ENCODE peak calls at places on chromosomes 5 and 9, in nine cellular contexts. One of them, this sample, is unnamed.

GRCh38 chr9:136665111-136665703 is 2.5 kb downstream of the EGFL7 start:
- DNase-seq in mucosa of descending colon: peak
- DNase-seq in cardiac fibroblast: no peak
- DNase-seq in NCI-H1092 treated with DMSO at 0.1 percent for 48 hours: no peak
- DNase-seq in AML-193: no peak
- DNase-seq in stimulated activated CD8-positive, alpha-beta memory T cell treated with anti-CD3 and anti-CD28 coated beads, Interleukin-4, amount 100 ng/mL, for 1 hour: no peak
- DNase-seq in GM12865: no peak
- DNase-seq in neural crest cell: peak
- DNase-seq in IMR-90: no peak
- DNase-seq in this sample: no peak

GRCh38 chr9:79570449-79571308 is 1.1 kb upstream of the TLE4 start:
- DNase-seq in stimulated activated CD8-positive, alpha-beta memory T cell treated with anti-CD3 and anti-CD28 coated beads, Interleukin-4, amount 100 ng/mL, for 1 hour: no peak
- DNase-seq in mucosa of descending colon: peak
- DNase-seq in GM12865: peak
- DNase-seq in NCI-H1092 treated with DMSO at 0.1 percent for 48 hours: no peak
- DNase-seq in neural crest cell: peak
- DNase-seq in IMR-90: peak
- DNase-seq in cardiac fibroblast: peak
- DNase-seq in AML-193: no peak
- DNase-seq in this sample: peak

GRCh38 chr9:91451431-91452270 is 28.0 kb upstream of the NFIL3 start:
- DNase-seq in neural crest cell: no peak
- DNase-seq in cardiac fibroblast: no peak
- DNase-seq in stimulated activated CD8-positive, alpha-beta memory T cell treated with anti-CD3 and anti-CD28 coated beads, Interleukin-4, amount 100 ng/mL, for 1 hour: no peak
- DNase-seq in AML-193: no peak
- DNase-seq in IMR-90: peak
- DNase-seq in mucosa of descending colon: no peak
- DNase-seq in GM12865: no peak
- DNase-seq in NCI-H1092 treated with DMSO at 0.1 percent for 48 hours: no peak
- DNase-seq in this sample: no peak

GRCh38 chr9:107251756-107252322 is 31.2 kb upstream of the RAD23B start:
- DNase-seq in AML-193: no peak
- DNase-seq in cardiac fibroblast: peak
- DNase-seq in mucosa of descending colon: no peak
- DNase-seq in GM12865: no peak
- DNase-seq in stimulated activated CD8-positive, alpha-beta memory T cell treated with anti-CD3 and anti-CD28 coated beads, Interleukin-4, amount 100 ng/mL, for 1 hour: no peak
- DNase-seq in NCI-H1092 treated with DMSO at 0.1 percent for 48 hours: no peak
- DNase-seq in IMR-90: peak
- DNase-seq in neural crest cell: no peak
- DNase-seq in this sample: no peak

GRCh38 chr9:81455417-81455816 is 233.9 kb downstream of the TLE1 start:
- DNase-seq in GM12865: no peak
- DNase-seq in AML-193: no peak
- DNase-seq in neural crest cell: no peak
- DNase-seq in mucosa of descending colon: no peak
- DNase-seq in stimulated activated CD8-positive, alpha-beta memory T cell treated with anti-CD3 and anti-CD28 coated beads, Interleukin-4, amount 100 ng/mL, for 1 hour: no peak
- DNase-seq in cardiac fibroblast: no peak
- DNase-seq in NCI-H1092 treated with DMSO at 0.1 percent for 48 hours: no peak
- DNase-seq in IMR-90: no peak
- DNase-seq in this sample: no peak

GRCh38 chr5:33319151-33319550 is 121.6 kb upstream of the TARS1 start:
- DNase-seq in neural crest cell: no peak
- DNase-seq in stimulated activated CD8-positive, alpha-beta memory T cell treated with anti-CD3 and anti-CD28 coated beads, Interleukin-4, amount 100 ng/mL, for 1 hour: no peak
- DNase-seq in AML-193: no peak
- DNase-seq in IMR-90: no peak
- DNase-seq in mucosa of descending colon: no peak
- DNase-seq in GM12865: no peak
- DNase-seq in NCI-H1092 treated with DMSO at 0.1 percent for 48 hours: no peak
- DNase-seq in cardiac fibroblast: no peak
- DNase-seq in this sample: no peak

GRCh38 chr9:104961238-104961637 is 33.3 kb upstream of the ABCA1 start:
- DNase-seq in mucosa of descending colon: peak
- DNase-seq in AML-193: peak
- DNase-seq in NCI-H1092 treated with DMSO at 0.1 percent for 48 hours: no peak
- DNase-seq in stimulated activated CD8-positive, alpha-beta memory T cell treated with anti-CD3 and anti-CD28 coated beads, Interleukin-4, amount 100 ng/mL, for 1 hour: no peak
- DNase-seq in IMR-90: peak
- DNase-seq in neural crest cell: no peak
- DNase-seq in GM12865: peak
- DNase-seq in cardiac fibroblast: peak
- DNase-seq in this sample: no peak

GRCh38 chr5:120062515-120062917 is 401.6 kb upstream of the PRR16 start:
- DNase-seq in AML-193: no peak
- DNase-seq in cardiac fibroblast: peak
- DNase-seq in IMR-90: peak
- DNase-seq in GM12865: no peak
- DNase-seq in neural crest cell: no peak
- DNase-seq in stimulated activated CD8-positive, alpha-beta memory T cell treated with anti-CD3 and anti-CD28 coated beads, Interleukin-4, amount 100 ng/mL, for 1 hour: no peak
- DNase-seq in NCI-H1092 treated with DMSO at 0.1 percent for 48 hours: no peak
- DNase-seq in mucosa of descending colon: no peak
- DNase-seq in this sample: no peak

GRCh38 chr5:177454397-177455035 is 7.9 kb downstream of the PRR7 start:
- DNase-seq in AML-193: peak
- DNase-seq in cardiac fibroblast: peak
- DNase-seq in stimulated activated CD8-positive, alpha-beta memory T cell treated with anti-CD3 and anti-CD28 coated beads, Interleukin-4, amount 100 ng/mL, for 1 hour: peak
- DNase-seq in GM12865: peak
- DNase-seq in NCI-H1092 treated with DMSO at 0.1 percent for 48 hours: peak
- DNase-seq in neural crest cell: peak
- DNase-seq in IMR-90: peak
- DNase-seq in mucosa of descending colon: peak
- DNase-seq in this sample: peak

GRCh38 chr9:110257097-110257955 is 1.0 kb upstream of the TXN start:
- DNase-seq in stimulated activated CD8-positive, alpha-beta memory T cell treated with anti-CD3 and anti-CD28 coated beads, Interleukin-4, amount 100 ng/mL, for 1 hour: no peak
- DNase-seq in GM12865: peak
- DNase-seq in AML-193: peak
- DNase-seq in neural crest cell: no peak
- DNase-seq in cardiac fibroblast: peak
- DNase-seq in mucosa of descending colon: peak
- DNase-seq in IMR-90: peak
- DNase-seq in NCI-H1092 treated with DMSO at 0.1 percent for 48 hours: no peak
- DNase-seq in this sample: no peak

GRCh38 chr5:161273410-161273809 is 273.1 kb downstream of the GABRB2 start:
- DNase-seq in stimulated activated CD8-positive, alpha-beta memory T cell treated with anti-CD3 and anti-CD28 coated beads, Interleukin-4, amount 100 ng/mL, for 1 hour: no peak
- DNase-seq in cardiac fibroblast: no peak
- DNase-seq in AML-193: no peak
- DNase-seq in mucosa of descending colon: no peak
- DNase-seq in IMR-90: no peak
- DNase-seq in neural crest cell: no peak
- DNase-seq in GM12865: no peak
- DNase-seq in NCI-H1092 treated with DMSO at 0.1 percent for 48 hours: no peak
- DNase-seq in this sample: no peak

GRCh38 chr9:86340356-86341006 is 13.7 kb downstream of the TUT7 start:
- DNase-seq in cardiac fibroblast: no peak
- DNase-seq in mucosa of descending colon: no peak
- DNase-seq in AML-193: no peak
- DNase-seq in stimulated activated CD8-positive, alpha-beta memory T cell treated with anti-CD3 and anti-CD28 coated beads, Interleukin-4, amount 100 ng/mL, for 1 hour: no peak
- DNase-seq in neural crest cell: no peak
- DNase-seq in NCI-H1092 treated with DMSO at 0.1 percent for 48 hours: no peak
- DNase-seq in GM12865: no peak
- DNase-seq in IMR-90: peak
- DNase-seq in this sample: no peak

GRCh38 chr9:103804077-103804735 is 289.9 kb upstream of the SMC2 start:
- DNase-seq in IMR-90: no peak
- DNase-seq in neural crest cell: no peak
- DNase-seq in NCI-H1092 treated with DMSO at 0.1 percent for 48 hours: no peak
- DNase-seq in GM12865: no peak
- DNase-seq in cardiac fibroblast: no peak
- DNase-seq in mucosa of descending colon: no peak
- DNase-seq in stimulated activated CD8-positive, alpha-beta memory T cell treated with anti-CD3 and anti-CD28 coated beads, Interleukin-4, amount 100 ng/mL, for 1 hour: no peak
- DNase-seq in AML-193: no peak
- DNase-seq in this sample: no peak

GRCh38 chr5:124751031-124751430 is 4.6 kb upstream of the ZNF608 start:
- DNase-seq in mucosa of descending colon: no peak
- DNase-seq in stimulated activated CD8-positive, alpha-beta memory T cell treated with anti-CD3 and anti-CD28 coated beads, Interleukin-4, amount 100 ng/mL, for 1 hour: no peak
- DNase-seq in AML-193: no peak
- DNase-seq in cardiac fibroblast: no peak
- DNase-seq in neural crest cell: no peak
- DNase-seq in NCI-H1092 treated with DMSO at 0.1 percent for 48 hours: no peak
- DNase-seq in IMR-90: no peak
- DNase-seq in GM12865: no peak
- DNase-seq in this sample: no peak

GRCh38 chr5:38724301-38725030 is 121.3 kb upstream of the OSMR start:
- DNase-seq in GM12865: no peak
- DNase-seq in AML-193: no peak
- DNase-seq in IMR-90: peak
- DNase-seq in NCI-H1092 treated with DMSO at 0.1 percent for 48 hours: no peak
- DNase-seq in stimulated activated CD8-positive, alpha-beta memory T cell treated with anti-CD3 and anti-CD28 coated beads, Interleukin-4, amount 100 ng/mL, for 1 hour: no peak
- DNase-seq in neural crest cell: no peak
- DNase-seq in cardiac fibroblast: no peak
- DNase-seq in mucosa of descending colon: no peak
- DNase-seq in this sample: no peak

GRCh38 chr9:72205513-72205912 is 56.3 kb downstream of the GDA start:
- DNase-seq in cardiac fibroblast: no peak
- DNase-seq in GM12865: peak
- DNase-seq in NCI-H1092 treated with DMSO at 0.1 percent for 48 hours: no peak
- DNase-seq in mucosa of descending colon: no peak
- DNase-seq in AML-193: no peak
- DNase-seq in IMR-90: no peak
- DNase-seq in neural crest cell: no peak
- DNase-seq in stimulated activated CD8-positive, alpha-beta memory T cell treated with anti-CD3 and anti-CD28 coated beads, Interleukin-4, amount 100 ng/mL, for 1 hour: no peak
- DNase-seq in this sample: no peak

GRCh38 chr9:76634356-76635054 is 129.7 kb upstream of the PCA3 start:
- DNase-seq in AML-193: no peak
- DNase-seq in mucosa of descending colon: no peak
- DNase-seq in neural crest cell: no peak
- DNase-seq in stimulated activated CD8-positive, alpha-beta memory T cell treated with anti-CD3 and anti-CD28 coated beads, Interleukin-4, amount 100 ng/mL, for 1 hour: no peak
- DNase-seq in cardiac fibroblast: peak
- DNase-seq in NCI-H1092 treated with DMSO at 0.1 percent for 48 hours: no peak
- DNase-seq in IMR-90: peak
- DNase-seq in GM12865: peak
- DNase-seq in this sample: no peak

GRCh38 chr5:150377964-150378694 is 20.6 kb downstream of the TCOF1 start:
- DNase-seq in IMR-90: peak
- DNase-seq in GM12865: no peak
- DNase-seq in mucosa of descending colon: no peak
- DNase-seq in AML-193: no peak
- DNase-seq in neural crest cell: no peak
- DNase-seq in cardiac fibroblast: peak
- DNase-seq in stimulated activated CD8-positive, alpha-beta memory T cell treated with anti-CD3 and anti-CD28 coated beads, Interleukin-4, amount 100 ng/mL, for 1 hour: no peak
- DNase-seq in NCI-H1092 treated with DMSO at 0.1 percent for 48 hours: no peak
- DNase-seq in this sample: no peak

GRCh38 chr5:131323378-131323777 is 59.5 kb downstream of the CDC42SE2 start:
- DNase-seq in mucosa of descending colon: no peak
- DNase-seq in NCI-H1092 treated with DMSO at 0.1 percent for 48 hours: no peak
- DNase-seq in stimulated activated CD8-positive, alpha-beta memory T cell treated with anti-CD3 and anti-CD28 coated beads, Interleukin-4, amount 100 ng/mL, for 1 hour: no peak
- DNase-seq in cardiac fibroblast: no peak
- DNase-seq in AML-193: no peak
- DNase-seq in GM12865: no peak
- DNase-seq in neural crest cell: no peak
- DNase-seq in IMR-90: no peak
- DNase-seq in this sample: no peak

GRCh38 chr5:79809743-79810142 is 120.1 kb downstream of the CMYA5 start:
- DNase-seq in AML-193: no peak
- DNase-seq in stimulated activated CD8-positive, alpha-beta memory T cell treated with anti-CD3 and anti-CD28 coated beads, Interleukin-4, amount 100 ng/mL, for 1 hour: no peak
- DNase-seq in GM12865: no peak
- DNase-seq in neural crest cell: no peak
- DNase-seq in NCI-H1092 treated with DMSO at 0.1 percent for 48 hours: no peak
- DNase-seq in cardiac fibroblast: no peak
- DNase-seq in IMR-90: no peak
- DNase-seq in mucosa of descending colon: no peak
- DNase-seq in this sample: no peak

GRCh38 chr5:170076211-170076610 is 29.5 kb upstream of the FOXI1 start:
- DNase-seq in neural crest cell: no peak
- DNase-seq in mucosa of descending colon: no peak
- DNase-seq in IMR-90: no peak
- DNase-seq in AML-193: no peak
- DNase-seq in NCI-H1092 treated with DMSO at 0.1 percent for 48 hours: no peak
- DNase-seq in stimulated activated CD8-positive, alpha-beta memory T cell treated with anti-CD3 and anti-CD28 coated beads, Interleukin-4, amount 100 ng/mL, for 1 hour: no peak
- DNase-seq in cardiac fibroblast: no peak
- DNase-seq in GM12865: no peak
- DNase-seq in this sample: no peak

GRCh38 chr5:129996896-129997295 is 92.6 kb downstream of the CHSY3 start:
- DNase-seq in cardiac fibroblast: peak
- DNase-seq in neural crest cell: no peak
- DNase-seq in mucosa of descending colon: no peak
- DNase-seq in AML-193: no peak
- DNase-seq in stimulated activated CD8-positive, alpha-beta memory T cell treated with anti-CD3 and anti-CD28 coated beads, Interleukin-4, amount 100 ng/mL, for 1 hour: no peak
- DNase-seq in GM12865: no peak
- DNase-seq in IMR-90: peak
- DNase-seq in NCI-H1092 treated with DMSO at 0.1 percent for 48 hours: no peak
- DNase-seq in this sample: no peak

GRCh38 chr9:98929096-98929495 is 14.6 kb upstream of the COL15A1 start:
- DNase-seq in stimulated activated CD8-positive, alpha-beta memory T cell treated with anti-CD3 and anti-CD28 coated beads, Interleukin-4, amount 100 ng/mL, for 1 hour: no peak
- DNase-seq in GM12865: no peak
- DNase-seq in IMR-90: peak
- DNase-seq in neural crest cell: no peak
- DNase-seq in mucosa of descending colon: no peak
- DNase-seq in AML-193: no peak
- DNase-seq in cardiac fibroblast: no peak
- DNase-seq in NCI-H1092 treated with DMSO at 0.1 percent for 48 hours: no peak
- DNase-seq in this sample: no peak

GRCh38 chr9:95813923-95814322 is 61.6 kb upstream of the ERCC6L2 start:
- DNase-seq in NCI-H1092 treated with DMSO at 0.1 percent for 48 hours: no peak
- DNase-seq in cardiac fibroblast: no peak
- DNase-seq in stimulated activated CD8-positive, alpha-beta memory T cell treated with anti-CD3 and anti-CD28 coated beads, Interleukin-4, amount 100 ng/mL, for 1 hour: no peak
- DNase-seq in IMR-90: no peak
- DNase-seq in AML-193: no peak
- DNase-seq in mucosa of descending colon: no peak
- DNase-seq in neural crest cell: no peak
- DNase-seq in GM12865: no peak
- DNase-seq in this sample: no peak

GRCh38 chr5:146009020-146009419 is 72.6 kb downstream of the SH3RF2 start:
- DNase-seq in cardiac fibroblast: no peak
- DNase-seq in neural crest cell: no peak
- DNase-seq in stimulated activated CD8-positive, alpha-beta memory T cell treated with anti-CD3 and anti-CD28 coated beads, Interleukin-4, amount 100 ng/mL, for 1 hour: no peak
- DNase-seq in AML-193: no peak
- DNase-seq in mucosa of descending colon: no peak
- DNase-seq in NCI-H1092 treated with DMSO at 0.1 percent for 48 hours: no peak
- DNase-seq in IMR-90: peak
- DNase-seq in GM12865: no peak
- DNase-seq in this sample: no peak

GRCh38 chr5:56814963-56815656 is at the start of gene MAP3K1:
- DNase-seq in IMR-90: peak
- DNase-seq in cardiac fibroblast: peak
- DNase-seq in AML-193: peak
- DNase-seq in stimulated activated CD8-positive, alpha-beta memory T cell treated with anti-CD3 and anti-CD28 coated beads, Interleukin-4, amount 100 ng/mL, for 1 hour: peak
- DNase-seq in mucosa of descending colon: peak
- DNase-seq in neural crest cell: peak
- DNase-seq in GM12865: peak
- DNase-seq in NCI-H1092 treated with DMSO at 0.1 percent for 48 hours: peak
- DNase-seq in this sample: peak

GRCh38 chr5:62640437-62640836 is 61.8 kb downstream of the LRRC70 start:
- DNase-seq in AML-193: no peak
- DNase-seq in NCI-H1092 treated with DMSO at 0.1 percent for 48 hours: no peak
- DNase-seq in neural crest cell: no peak
- DNase-seq in mucosa of descending colon: no peak
- DNase-seq in IMR-90: no peak
- DNase-seq in cardiac fibroblast: no peak
- DNase-seq in GM12865: no peak
- DNase-seq in stimulated activated CD8-positive, alpha-beta memory T cell treated with anti-CD3 and anti-CD28 coated beads, Interleukin-4, amount 100 ng/mL, for 1 hour: no peak
- DNase-seq in this sample: no peak

GRCh38 chr5:78698218-78698751 is 49.7 kb upstream of the LHFPL2 start:
- DNase-seq in neural crest cell: no peak
- DNase-seq in cardiac fibroblast: peak
- DNase-seq in GM12865: no peak
- DNase-seq in IMR-90: peak
- DNase-seq in mucosa of descending colon: no peak
- DNase-seq in NCI-H1092 treated with DMSO at 0.1 percent for 48 hours: no peak
- DNase-seq in stimulated activated CD8-positive, alpha-beta memory T cell treated with anti-CD3 and anti-CD28 coated beads, Interleukin-4, amount 100 ng/mL, for 1 hour: no peak
- DNase-seq in AML-193: no peak
- DNase-seq in this sample: no peak

GRCh38 chr9:124878518-124878917 is 16.6 kb downstream of the ARPC5L start:
- DNase-seq in IMR-90: no peak
- DNase-seq in mucosa of descending colon: no peak
- DNase-seq in neural crest cell: no peak
- DNase-seq in AML-193: no peak
- DNase-seq in GM12865: no peak
- DNase-seq in NCI-H1092 treated with DMSO at 0.1 percent for 48 hours: no peak
- DNase-seq in stimulated activated CD8-positive, alpha-beta memory T cell treated with anti-CD3 and anti-CD28 coated beads, Interleukin-4, amount 100 ng/mL, for 1 hour: no peak
- DNase-seq in cardiac fibroblast: no peak
- DNase-seq in this sample: no peak

GRCh38 chr5:71653119-71653518 is 66.0 kb upstream of the CARTPT start:
- DNase-seq in IMR-90: no peak
- DNase-seq in GM12865: no peak
- DNase-seq in neural crest cell: no peak
- DNase-seq in stimulated activated CD8-positive, alpha-beta memory T cell treated with anti-CD3 and anti-CD28 coated beads, Interleukin-4, amount 100 ng/mL, for 1 hour: no peak
- DNase-seq in cardiac fibroblast: peak
- DNase-seq in NCI-H1092 treated with DMSO at 0.1 percent for 48 hours: no peak
- DNase-seq in AML-193: no peak
- DNase-seq in mucosa of descending colon: no peak
- DNase-seq in this sample: no peak

GRCh38 chr5:96986450-96986849 is 50.6 kb downstream of the LNPEP start:
- DNase-seq in neural crest cell: no peak
- DNase-seq in GM12865: no peak
- DNase-seq in cardiac fibroblast: no peak
- DNase-seq in mucosa of descending colon: no peak
- DNase-seq in AML-193: no peak
- DNase-seq in IMR-90: no peak
- DNase-seq in NCI-H1092 treated with DMSO at 0.1 percent for 48 hours: peak
- DNase-seq in stimulated activated CD8-positive, alpha-beta memory T cell treated with anti-CD3 and anti-CD28 coated beads, Interleukin-4, amount 100 ng/mL, for 1 hour: no peak
- DNase-seq in this sample: no peak

This sample was measured in esophagus squamous epithelium.